ENCODE peak calls at places on chromosome 16, in seven cellular contexts. F is A172; K is stimulated activated CD8-positive, alpha-beta memory T cell treated with anti-CD3 and anti-CD28 coated beads, Interleukin-15, amount 100 ng/mL, for 1 hour; R is tibial nerve; A is suprapubic skin; C is ACHN; D is iris pigment epithelial cell. Y is an unnamed sample.

GRCh38 chr16:48011888-48012658 is 143.7 kb downstream of the ABCC12 start:
- DNase-seq in F (no peak), K (no peak), R (no peak), A (no peak), C (no peak), D (no peak), Y (no peak)

GRCh38 chr16:8887952-8888560 is 5.9 kb downstream of the LITAFD start:
- DNase-seq in F (peak; percentile 62), K (no peak), R (peak; percentile 52), A (no peak), C (peak; percentile 25), D (peak; percentile 41), Y (no peak)

GRCh38 chr16:19898166-19898565 is 13.5 kb upstream of the GPRC5B start:
- DNase-seq in F (no peak), K (no peak), R (no peak), A (no peak), C (no peak), D (no peak), Y (no peak)

GRCh38 chr16:27828671-27829070 is 234.8 kb downstream of the GSG1L start:
- DNase-seq in F (no peak), K (no peak), R (no peak), A (peak; percentile 55), C (no peak), D (no peak), Y (no peak)

GRCh38 chr16:47018223-47018891 is 44.9 kb upstream of the DNAJA2 start:
- DNase-seq in F (peak; percentile 28), K (no peak), R (no peak), A (no peak), C (peak; percentile 74), D (peak; percentile 28), Y (peak; percentile 47)

GRCh38 chr16:9364721-9365693 is 273.6 kb downstream of the HAPSTR1 start:
- DNase-seq in F (no peak), K (no peak), R (peak; percentile 72), A (peak; percentile 84), C (no peak), D (no peak), Y (peak; percentile 12)

GRCh38 chr16:64964126-64964540 is 157.7 kb downstream of the CDH11 start:
- DNase-seq in F (peak; percentile 70), K (no peak), R (no peak), A (no peak), C (no peak), D (peak; percentile 88), Y (no peak)

GRCh38 chr16:72840591-72841381 is 207.1 kb downstream of the ZFHX3 start:
- DNase-seq in F (no peak), K (no peak), R (no peak), A (no peak), C (no peak), D (peak; percentile 24), Y (no peak)

GRCh38 chr16:73027655-73028220 is 20.2 kb downstream of the ZFHX3 start:
- DNase-seq in F (no peak), K (no peak), R (no peak), A (no peak), C (no peak), D (no peak), Y (no peak)

Y was measured in SK-MEL-5.